ENCODE peak calls at places on chromosomes 16 and 17, in five cellular contexts. P, U, A, K and V are unnamed samples.

GRCh38 chr16:49012961-49013726 is 268.5 kb downstream of the CBLN1 start:
- DNase-seq in K (no peak), U (no peak), A (no peak), P (no peak), V (no peak)

GRCh38 chr17:13230908-13231307 is 213.1 kb upstream of the ELAC2 start:
- DNase-seq in K (no peak), A (no peak), U (no peak), P (no peak), V (no peak)

GRCh38 chr16:73565263-73565662 is 517.3 kb upstream of the ZFHX3 start:
- DNase-seq in K (no peak), P (no peak), U (no peak), A (peak; percentile 1), V (peak; percentile 43)

GRCh38 chr17:80034977-80035686 is 540 bp downstream of the TBC1D16 start:
- DNase-seq in U (no peak), K (no peak), A (peak; percentile 55), P (peak; percentile 61), V (peak; percentile 27)

GRCh38 chr17:74094651-74095050 is 108.8 kb upstream of the RPL38 start:
- DNase-seq in P (no peak), A (no peak), K (no peak), U (no peak), V (no peak)

GRCh38 chr17:78023042-78023441 is 64.5 kb downstream of the TNRC6C start:
- DNase-seq in K (no peak), A (no peak), P (no peak), U (no peak), V (no peak)

GRCh38 chr17:2030779-2031163 is 818 bp downstream of the DPH1 start:
- DNase-seq in U (no peak), P (no peak), K (peak; percentile 81), A (no peak), V (no peak)

GRCh38 chr17:74394977-74395376 is 27.7 kb downstream of the GPR142 start:
- DNase-seq in K (no peak), P (no peak), U (no peak), A (no peak), V (no peak)

GRCh38 chr17:79988163-79988971 is 47.3 kb downstream of the TBC1D16 start:
- DNase-seq in U (no peak), P (no peak), A (peak; percentile 83), K (peak; percentile 55), V (peak; percentile 71)

GRCh38 chr17:78416791-78417530 is 38.5 kb downstream of the PGS1 start:
- DNase-seq in U (no peak), A (peak; percentile 90), K (no peak), P (no peak), V (no peak)

GRCh38 chr16:24499193-24499814 is 40.1 kb upstream of the RBBP6 start:
- DNase-seq in U (peak; percentile 31), A (peak; percentile 57), P (peak; percentile 44), K (no peak), V (peak; percentile 66)

GRCh38 chr17:5888811-5889210 is 181.4 kb upstream of the WSCD1 start:
- DNase-seq in U (no peak), K (no peak), A (peak; percentile 4), P (no peak), V (no peak)

GRCh38 chr16:83530293-83530692 is 277.5 kb upstream of the HSBP1 start:
- DNase-seq in K (no peak), A (no peak), U (no peak), P (no peak), V (no peak)

GRCh38 chr16:84739349-84740124 is 39.7 kb downstream of the USP10 start:
- DNase-seq in P (no peak), A (peak; percentile 90), K (peak; percentile 54), U (no peak), V (peak; percentile 82)

GRCh38 chr17:72838068-72838467 is 254.4 kb downstream of the SLC39A11 start:
- DNase-seq in A (no peak), P (no peak), K (no peak), U (no peak), V (no peak)

GRCh38 chr17:13835151-13835550 is 233.4 kb upstream of the HS3ST3A1 start:
- DNase-seq in A (no peak), K (no peak), P (no peak), U (no peak), V (no peak)

GRCh38 chr17:37134050-37134449 is 185.3 kb downstream of the AATF start:
- DNase-seq in P (no peak), A (peak; percentile 30), U (no peak), K (no peak), V (no peak)

GRCh38 chr17:79298801-79299200 is 224.2 kb downstream of the ENGASE start:
- DNase-seq in P (no peak), K (no peak), U (no peak), A (no peak), V (no peak)

GRCh38 chr17:62919388-62919787 is 46.6 kb upstream of the TANC2 start:
- DNase-seq in A (peak; percentile 60), U (no peak), P (no peak), K (no peak), V (no peak)

GRCh38 chr17:42428141-42428944 is 5.3 kb upstream of the CAVIN1 start:
- DNase-seq in A (peak; percentile 97), P (no peak), U (peak; percentile 74), K (peak; percentile 91), V (peak; percentile 94)

GRCh38 chr17:63140255-63140654 is 174.2 kb downstream of the TANC2 start:
- DNase-seq in P (no peak), U (no peak), A (peak; percentile 77), K (no peak), V (peak; percentile 35)

GRCh38 chr16:64089697-64090096 is 1032.2 kb downstream of the CDH11 start:
- DNase-seq in A (peak; percentile 42), K (no peak), U (peak; percentile 78), P (no peak), V (peak; percentile 51)

GRCh38 chr16:23607740-23608139 is 11.6 kb upstream of the NDUFAB1 start:
- DNase-seq in K (no peak), P (no peak), U (no peak), A (no peak), V (peak; percentile 23)

GRCh38 chr16:66858740-66859396 is 14.7 kb downstream of the CA7 start:
- DNase-seq in A (no peak), K (no peak), U (no peak), P (no peak), V (peak; percentile 87)

GRCh38 chr17:43475494-43476089 is 8.2 kb upstream of the DHX8 start:
- DNase-seq in A (no peak), P (no peak), K (no peak), U (no peak), V (no peak)

DNA sequence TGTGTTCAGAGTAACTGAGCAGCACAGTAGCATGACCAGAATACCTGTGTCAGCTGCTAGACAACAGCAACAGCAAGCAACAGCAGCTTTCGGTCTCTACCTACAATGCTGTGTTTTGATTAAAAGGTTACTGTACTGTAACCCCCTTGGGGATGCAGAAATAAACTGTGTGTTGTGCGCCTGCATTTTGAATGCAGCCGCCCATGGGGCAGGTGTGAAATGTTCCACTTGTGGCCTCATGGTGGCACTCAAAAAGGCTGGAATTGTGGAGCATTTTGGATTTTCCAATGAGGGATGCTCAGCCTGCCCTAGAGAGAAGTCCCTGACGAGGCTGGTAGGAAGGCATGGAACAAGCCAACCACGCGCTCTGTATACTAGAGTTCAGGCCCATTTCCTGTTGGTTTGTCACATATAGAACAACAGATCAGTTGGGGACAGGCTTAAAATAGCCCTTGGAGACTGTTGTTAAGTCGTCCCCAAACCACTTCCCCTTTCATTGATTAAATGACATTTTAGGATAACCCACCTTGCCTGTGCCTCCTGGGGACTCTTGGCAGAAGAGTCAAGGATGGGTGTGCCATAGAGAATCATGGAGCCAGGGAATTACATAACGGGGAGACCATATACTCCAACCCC is 27.1 kb downstream of the SCPEP1 start:
- DNase-seq in U (peak; percentile 94), K (no peak), P (peak; percentile 70), A (no peak), V (no peak)
- TF ChIP-seq CTCF in U (peak; percentile 66), K (no peak), P (no peak), A (peak; percentile 22), V (peak; percentile 3)

GRCh38 chr16:29999605-30000004 is 3.6 kb downstream of the INO80E start:
- DNase-seq in K (no peak), A (no peak), P (no peak), U (no peak), V (no peak)

GRCh38 chr16:30003670-30004423 is 7.0 kb downstream of the DOC2A start:
- DNase-seq in A (no peak), K (no peak), P (no peak), U (no peak), V (no peak)

GRCh38 chr16:30004424-30004776 is 6.4 kb downstream of the DOC2A start:
- DNase-seq in K (no peak), A (no peak), P (no peak), U (no peak), V (no peak)

GRCh38 chr16:30002614-30003346 is 6.7 kb downstream of the INO80E start:
- DNase-seq in A (no peak), U (no peak), K (no peak), P (no peak), V (no peak)

DNA sequence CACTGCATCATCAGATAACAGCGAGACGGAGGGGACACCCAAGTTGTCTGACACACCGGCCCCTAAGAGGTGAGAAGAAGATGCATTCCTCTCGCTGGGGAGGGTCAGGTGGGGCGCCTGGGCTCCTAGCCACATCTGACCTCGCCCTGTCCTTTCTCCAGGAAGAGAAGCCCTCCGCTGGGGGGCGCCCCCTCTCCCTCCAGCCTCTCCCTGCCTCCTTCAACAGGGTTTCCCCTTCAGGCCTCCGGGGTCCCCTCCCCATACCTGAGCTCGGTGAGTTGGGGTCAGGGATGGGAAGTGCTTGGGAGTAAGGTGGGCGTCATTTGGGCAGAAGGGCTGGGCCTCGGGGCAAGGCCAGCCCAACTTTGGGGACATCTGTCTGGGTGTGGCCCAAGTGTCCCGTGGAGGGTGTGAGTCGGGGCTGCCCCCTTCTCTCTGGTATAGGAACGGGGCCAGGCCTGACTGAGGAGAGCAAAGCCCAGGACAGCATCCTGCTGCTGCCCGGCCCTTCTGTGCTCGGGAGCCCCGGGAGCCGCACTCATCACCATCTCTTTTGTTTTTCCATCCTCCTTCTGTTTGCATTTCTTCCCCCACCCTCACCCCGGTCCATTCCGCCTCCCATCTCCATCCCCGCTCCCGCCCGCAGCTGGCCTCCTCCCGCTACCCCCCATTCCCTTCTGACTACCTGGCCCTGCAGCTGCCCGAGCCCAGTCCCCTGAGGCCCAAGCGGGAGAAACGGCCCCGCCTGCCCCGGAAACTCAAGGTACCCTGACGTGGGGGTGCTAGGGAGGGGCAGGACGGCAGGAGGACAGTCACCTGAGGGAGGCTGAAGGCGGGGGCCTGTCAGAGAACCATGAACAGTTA is 5.0 kb downstream of the INO80E start:
- DNase-seq in P (no peak), A (no peak), K (no peak), U (no peak), V (no peak)
- TF ChIP-seq CTCF in P (no peak), A (peak; percentile 21), K (no peak), U (no peak), V (no peak)

GRCh38 chr17:75516255-75516618 is at the start of gene TSEN54:
- DNase-seq in U (peak; percentile 96), K (peak; percentile 56), P (peak; percentile 99), A (peak; percentile 90), V (peak; percentile 90)

GRCh38 chr17:75516619-75517276 is 420 bp downstream of the TSEN54 start:
- DNase-seq in P (no peak), A (no peak), K (no peak), U (peak; percentile 65), V (no peak)

GRCh38 chr17:75515523-75516254 is at the start of gene CASKIN2:
- DNase-seq in K (peak; percentile 70), P (peak; percentile 95), U (peak; percentile 91), A (peak; percentile 83), V (peak; percentile 91)

GRCh38 chr17:75518201-75518600 is 1.9 kb downstream of the TSEN54 start:
- DNase-seq in U (peak; percentile 61), K (no peak), P (peak; percentile 68), A (no peak), V (no peak)

GRCh38 chr17:75517277-75517865 is 1.0 kb downstream of the TSEN54 start:
- DNase-seq in K (no peak), U (peak; percentile 67), P (no peak), A (no peak), V (no peak)
- TF ChIP-seq CTCF in K (no peak), U (peak; percentile 51), P (no peak), A (no peak), V (no peak)

GRCh38 chr17:31415004-31415454 is 23.6 kb downstream of the RAB11FIP4 start:
- DNase-seq in U (no peak), K (no peak), A (no peak), P (no peak), V (no peak)
- TF ChIP-seq CTCF in U (peak; percentile 24), K (no peak), A (no peak), P (no peak), V (no peak)